ENCODE peak calls at places on chromosomes 7 and 10, in eight cellular contexts. Q is MV-4-11; S is CD8-positive, alpha-beta T cell; T is progenitor cell of endocrine pancreas; A is tibial nerve; I is HFFc6; E is mammary epithelial cell; U is OCI-LY7. L is an unnamed sample.
A peak's percentile ranks its signal among the peaks of the same experiment; 100 is the strongest.

GRCh38 chr7:66205736-66206080 is 574 bp downstream of the TPST1 start:
- DNase-seq in U (no peak), Q (no peak), I (no peak), S (peak; percentile 56), T (no peak), A (no peak), E (no peak), L (no peak)

GRCh38 chr7:127066974-127067373 is 185.8 kb downstream of the GRM8 start:
- DNase-seq in S (no peak), Q (no peak), E (no peak), U (no peak), I (no peak), A (no peak), T (no peak), L (peak; percentile 33)

GRCh38 chr7:44581426-44581906 is 565 bp downstream of the TMED4 start:
- DNase-seq in Q (no peak), T (no peak), S (peak; percentile 73), I (no peak), A (no peak), E (peak; percentile 41), U (peak; percentile 72), L (peak; percentile 63)

GRCh38 chr7:83466956-83467355 is 182.0 kb downstream of the SEMA3E start:
- DNase-seq in I (no peak), U (no peak), A (no peak), E (peak; percentile 12), S (no peak), T (no peak), Q (no peak), L (no peak)

GRCh38 chr10:119518936-119519335 is 23.6 kb downstream of the RGS10 start:
- DNase-seq in S (no peak), I (no peak), E (no peak), U (no peak), T (no peak), A (no peak), Q (no peak), L (no peak)

GRCh38 chr10:72685264-72685921 is 6.5 kb upstream of the MCU start:
- DNase-seq in U (no peak), Q (no peak), E (no peak), A (no peak), I (no peak), T (no peak), S (no peak), L (no peak)

GRCh38 chr10:73649876-73650536 is 5.8 kb downstream of the SYNPO2L start:
- DNase-seq in T (no peak), Q (no peak), I (peak; percentile 63), U (no peak), S (no peak), A (no peak), E (no peak), L (no peak)

GRCh38 chr10:99346247-99346646 is 17.1 kb downstream of the CNNM1 start:
- DNase-seq in T (no peak), E (peak; percentile 23), Q (no peak), A (no peak), U (no peak), S (no peak), I (peak; percentile 81), L (no peak)

GRCh38 chr7:132414857-132415256 is 161.4 kb downstream of the PLXNA4 start:
- DNase-seq in T (no peak), U (no peak), S (no peak), A (no peak), E (no peak), I (no peak), Q (no peak), L (no peak)

GRCh38 chr10:123642293-123642692 is 23.9 kb upstream of the GPR26 start:
- DNase-seq in S (no peak), T (no peak), A (no peak), I (peak; percentile 38), Q (no peak), E (no peak), U (no peak), L (no peak)

GRCh38 chr7:29623976-29624375 is 60.3 kb downstream of the PRR15 start:
- DNase-seq in E (peak; percentile 74), T (no peak), U (no peak), S (no peak), A (no peak), Q (no peak), I (peak; percentile 82), L (no peak)

GRCh38 chr10:100730739-100731602 is 14.4 kb upstream of the PAX2 start:
- DNase-seq in U (no peak), Q (peak; percentile 91), S (no peak), A (no peak), E (no peak), T (no peak), I (no peak), L (no peak)

GRCh38 chr10:111479966-111480365 is 403.1 kb downstream of the ADRA2A start:
- DNase-seq in A (no peak), I (no peak), T (no peak), U (no peak), S (no peak), Q (no peak), E (peak; percentile 63), L (no peak)

GRCh38 chr7:105637755-105638154 is 56.5 kb upstream of the EFCAB10 start:
- DNase-seq in E (no peak), I (no peak), T (no peak), U (no peak), Q (no peak), S (no peak), A (no peak), L (no peak)

GRCh38 chr10:58651040-58651439 is 138.4 kb downstream of the BICC1 start:
- DNase-seq in E (no peak), T (no peak), A (peak; percentile 41), U (no peak), I (peak; percentile 24), Q (peak; percentile 54), S (no peak), L (no peak)

GRCh38 chr10:61000769-61001730 is 57.1 kb upstream of the RHOBTB1 start:
- DNase-seq in T (peak; percentile 37), I (no peak), U (no peak), E (peak; percentile 16), S (no peak), A (no peak), Q (no peak), L (no peak)

GRCh38 chr10:97499561-97500296 is 1.0 kb downstream of the UBTD1 start:
- DNase-seq in I (peak; percentile 59), A (peak; percentile 58), U (no peak), Q (peak; percentile 57), E (peak; percentile 35), S (peak; percentile 49), T (no peak), L (no peak)